ENCODE peak calls at places on chromosomes 16 and 17, in four cellular contexts. One of them, this sample, is unnamed.

GRCh38 chr16:2739555-2740435 is 12.6 kb upstream of the SRRM2 start:
- DNase-seq in GM12865: no peak
- DNase-seq in lower leg skin: no peak
- DNase-seq in AG04449: no peak
- DNase-seq in this sample: no peak

GRCh38 chr17:48066192-48066591 is 18.0 kb downstream of the NFE2L1 start:
- DNase-seq in GM12865: no peak
- DNase-seq in lower leg skin: no peak
- DNase-seq in AG04449: no peak
- DNase-seq in this sample: no peak

GRCh38 chr17:73722163-73722562 is 77.9 kb upstream of the SDK2 start:
- DNase-seq in GM12865: peak; percentile 19
- DNase-seq in lower leg skin: no peak
- DNase-seq in AG04449: no peak
- DNase-seq in this sample: no peak

GRCh38 chr17:66636111-66636510 is 198.8 kb upstream of the CACNG5 start:
- DNase-seq in GM12865: no peak
- DNase-seq in lower leg skin: no peak
- DNase-seq in AG04449: no peak
- DNase-seq in this sample: no peak

GRCh38 chr16:25297151-25297787 is 39.6 kb upstream of the ZKSCAN2 start:
- DNase-seq in GM12865: no peak
- DNase-seq in lower leg skin: no peak
- DNase-seq in AG04449: no peak
- DNase-seq in this sample: no peak

GRCh38 chr16:82756283-82756599 is 129.5 kb downstream of the CDH13 start:
- DNase-seq in GM12865: no peak
- DNase-seq in lower leg skin: no peak
- DNase-seq in AG04449: no peak
- DNase-seq in this sample: no peak

GRCh38 chr17:40121191-40121885 is 433 bp upstream of the MSL1 start:
- DNase-seq in GM12865: peak; percentile 37
- DNase-seq in lower leg skin: no peak
- DNase-seq in AG04449: no peak
- DNase-seq in this sample: no peak

GRCh38 chr17:80968602-80969029 is 23.0 kb upstream of the CHMP6 start:
- DNase-seq in GM12865: no peak
- DNase-seq in lower leg skin: no peak
- DNase-seq in AG04449: no peak
- DNase-seq in this sample: peak; percentile 72

GRCh38 chr17:81034779-81035388 is at the start of gene BAIAP2:
- DNase-seq in GM12865: peak; percentile 96
- DNase-seq in lower leg skin: peak; percentile 92
- DNase-seq in AG04449: no peak
- DNase-seq in this sample: no peak

GRCh38 chr17:66713533-66714042 is 121.3 kb upstream of the CACNG5 start:
- DNase-seq in GM12865: peak; percentile 95
- DNase-seq in lower leg skin: no peak
- DNase-seq in AG04449: no peak
- DNase-seq in this sample: no peak

GRCh38 chr17:38914741-38915638 is 10.4 kb upstream of the LASP1NB start:
- DNase-seq in GM12865: no peak
- DNase-seq in lower leg skin: peak; percentile 12
- DNase-seq in AG04449: no peak
- DNase-seq in this sample: no peak

GRCh38 chr17:68029512-68030215 is 5.9 kb upstream of the KPNA2 start:
- DNase-seq in GM12865: no peak
- DNase-seq in lower leg skin: no peak
- DNase-seq in AG04449: no peak
- DNase-seq in this sample: no peak

DNA sequence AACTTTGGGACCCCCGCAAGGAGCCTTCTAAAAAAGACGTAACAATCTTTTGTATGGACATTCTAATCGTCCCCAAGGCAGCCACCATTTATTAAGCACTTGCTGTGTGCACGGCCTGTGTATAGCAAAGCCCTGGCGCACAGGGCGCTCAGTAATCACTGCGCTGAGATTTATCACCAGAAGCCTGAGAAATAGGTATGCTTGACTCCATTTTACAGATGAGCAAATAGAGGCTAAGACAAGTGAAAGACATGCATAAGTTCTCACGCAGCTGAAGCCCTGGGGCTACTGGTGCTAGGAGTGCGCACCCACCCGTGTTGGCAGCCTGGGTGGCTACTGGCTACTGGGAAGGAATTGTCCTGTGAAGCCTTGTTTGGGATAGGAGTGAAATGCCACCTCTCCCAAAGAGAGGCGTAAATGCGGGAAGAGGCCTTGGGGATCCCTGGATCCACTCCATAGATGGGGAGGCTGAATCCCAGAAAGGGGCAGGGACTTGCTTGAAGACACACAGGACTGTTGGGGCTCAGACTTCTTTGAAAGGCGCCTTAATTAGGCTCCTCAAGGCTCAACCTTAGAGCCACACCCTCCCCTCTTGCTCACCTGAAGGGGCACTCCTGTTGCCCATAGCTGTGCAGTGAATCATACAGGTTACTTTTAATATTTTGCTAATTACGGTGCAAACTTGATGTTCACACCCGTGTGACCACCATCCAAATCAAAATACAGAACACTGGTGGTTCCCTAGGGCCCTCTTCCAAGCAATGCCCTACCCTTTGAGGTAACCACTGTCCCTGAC is 634 bp upstream of the NATD1 start:
- DNase-seq in GM12865: no peak
- DNase-seq in lower leg skin: no peak
- DNase-seq in AG04449: no peak
- DNase-seq in this sample: no peak
- H3K4me3 ChIP-seq in GM12865: peak overlapping the region; percentile 66
- H3K4me3 ChIP-seq in lower leg skin: no peak overlapping the region
- H3K4me3 ChIP-seq in AG04449: peak overlapping the region; percentile 59
- H3K4me3 ChIP-seq in this sample: peak overlapping the region; percentile 52

GRCh38 chr17:75077490-75078096 is 10.2 kb upstream of the SLC16A5 start:
- DNase-seq in GM12865: peak; percentile 84
- DNase-seq in lower leg skin: no peak
- DNase-seq in AG04449: no peak
- DNase-seq in this sample: no peak
- TF ChIP-seq CTCF in GM12865: peak; percentile 11
- TF ChIP-seq CTCF in lower leg skin: no peak
- TF ChIP-seq CTCF in AG04449: peak; percentile 8
- TF ChIP-seq CTCF in this sample: peak; percentile 10

GRCh38 chr16:81511371-81511770 is 66.8 kb downstream of the CMIP start:
- DNase-seq in GM12865: no peak
- DNase-seq in lower leg skin: no peak
- DNase-seq in AG04449: peak; percentile 84
- DNase-seq in this sample: no peak

GRCh38 chr16:81514041-81514559 is 69.5 kb downstream of the CMIP start:
- DNase-seq in GM12865: peak; percentile 54
- DNase-seq in lower leg skin: no peak
- DNase-seq in AG04449: no peak
- DNase-seq in this sample: no peak

GRCh38 chr16:81515281-81515680 is 70.7 kb downstream of the CMIP start:
- DNase-seq in GM12865: no peak
- DNase-seq in lower leg skin: no peak
- DNase-seq in AG04449: no peak
- DNase-seq in this sample: no peak

GRCh38 chr16:81514568-81515258 is 70.1 kb downstream of the CMIP start:
- DNase-seq in GM12865: no peak
- DNase-seq in lower leg skin: no peak
- DNase-seq in AG04449: no peak
- DNase-seq in this sample: no peak

GRCh38 chr16:81513204-81514040 is 68.8 kb downstream of the CMIP start:
- DNase-seq in GM12865: no peak
- DNase-seq in lower leg skin: no peak
- DNase-seq in AG04449: no peak
- DNase-seq in this sample: no peak
- H3K4me3 ChIP-seq in GM12865: no peak overlapping the region
- H3K4me3 ChIP-seq in lower leg skin: no peak overlapping the region
- H3K4me3 ChIP-seq in AG04449: no peak overlapping the region
- H3K4me3 ChIP-seq in this sample: no peak overlapping the region

DNA sequence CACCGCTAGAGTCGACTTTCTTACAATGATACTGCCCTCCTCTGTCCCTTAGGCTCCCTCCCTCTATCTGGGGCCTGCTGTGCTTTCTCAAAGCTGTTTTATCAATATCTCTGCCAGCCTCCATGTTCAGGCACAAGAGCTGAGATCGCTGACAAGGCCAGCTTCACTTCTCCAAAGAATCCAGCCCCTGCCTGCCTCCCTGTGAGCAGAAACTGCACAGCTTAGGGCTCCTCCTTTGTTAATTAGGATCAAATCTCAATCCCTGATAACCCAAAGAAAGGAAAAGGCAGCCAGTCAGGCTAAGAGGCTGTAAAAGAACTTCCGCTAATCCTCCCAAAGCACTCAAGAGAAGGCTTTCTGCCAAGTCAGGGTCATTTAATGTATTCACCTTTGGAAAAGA is 616.0 kb upstream of the CDH11 start:
- DNase-seq in GM12865: no peak
- DNase-seq in lower leg skin: no peak
- DNase-seq in AG04449: no peak
- DNase-seq in this sample: peak; percentile 62
- TF ChIP-seq CTCF in GM12865: no peak
- TF ChIP-seq CTCF in lower leg skin: no peak
- TF ChIP-seq CTCF in AG04449: no peak
- TF ChIP-seq CTCF in this sample: no peak

This sample was measured in retinal pigment epithelial cell.